ENCODE peak calls at places on chromosomes 3 and 15, in six cellular contexts. Q, K, J, R, Z and I are unnamed samples.

GRCh38 chr15:26081758-26082068 is 218.6 kb upstream of the ATP10A start:
- DNase-seq in J (no peak), K (no peak), R (no peak), Z (no peak), Q (no peak), I (no peak)

GRCh38 chr15:76577879-76578512 is 241.4 kb downstream of the ISL2 start:
- DNase-seq in K (no peak), J (no peak), R (no peak), Q (peak; percentile 52), Z (no peak), I (no peak)

GRCh38 chr3:108946292-108947290 is 7.1 kb downstream of the GUCA1C start:
- DNase-seq in Q (no peak), J (no peak), Z (no peak), K (no peak), R (no peak), I (no peak)

GRCh38 chr3:67468511-67468910 is 185.9 kb downstream of the SUCLG2 start:
- DNase-seq in J (no peak), Q (no peak), Z (no peak), R (no peak), K (no peak), I (no peak)

GRCh38 chr3:173599673-173600072 is 202.1 kb downstream of the NLGN1 start:
- DNase-seq in Z (no peak), J (no peak), R (no peak), K (no peak), Q (no peak), I (no peak)

GRCh38 chr3:4807381-4808280 is 171.6 kb upstream of the BHLHE40 start:
- DNase-seq in Q (no peak), K (peak; percentile 31), R (no peak), Z (no peak), J (no peak), I (no peak)

GRCh38 chr3:123028233-123028828 is 768 bp upstream of the SEMA5B start:
- DNase-seq in Q (peak; percentile 74), Z (no peak), K (peak; percentile 17), J (no peak), R (no peak), I (no peak)

GRCh38 chr15:33064878-33065277 is 129.6 kb downstream of the FMN1 start:
- DNase-seq in R (no peak), Z (no peak), K (no peak), Q (no peak), J (no peak), I (no peak)

GRCh38 chr3:37050242-37050641 is 56.9 kb downstream of the MLH1 start:
- DNase-seq in R (no peak), Z (no peak), K (no peak), J (no peak), Q (no peak), I (no peak)

GRCh38 chr3:52346623-52347530 is 30.8 kb downstream of the DNAH1 start:
- DNase-seq in R (no peak), K (peak; percentile 53), Z (no peak), J (peak; percentile 47), Q (no peak), I (no peak)

GRCh38 chr15:53833134-53833624 is 73.7 kb upstream of the WDR72 start:
- DNase-seq in J (no peak), K (no peak), Z (no peak), Q (peak; percentile 77), R (no peak), I (no peak)

GRCh38 chr3:47854720-47855455 is 52.0 kb downstream of the DHX30 start:
- DNase-seq in R (no peak), J (no peak), Z (no peak), K (no peak), Q (no peak), I (no peak)

GRCh38 chr3:142896201-142896755 is 7.4 kb upstream of the PCOLCE2 start:
- DNase-seq in Q (no peak), Z (no peak), R (no peak), K (no peak), J (no peak), I (no peak)

GRCh38 chr15:67101981-67102929 is 36.9 kb downstream of the SMAD3 start:
- DNase-seq in Z (no peak), K (no peak), R (no peak), J (no peak), Q (no peak), I (no peak)

GRCh38 chr3:48301020-48301813 is 32.2 kb downstream of the SPINK8 start:
- DNase-seq in J (peak; percentile 93), Z (peak; percentile 97), R (peak; percentile 80), K (peak; percentile 94), Q (peak; percentile 94), I (peak; percentile 80)

GRCh38 chr15:54120949-54121463 is 142.8 kb downstream of the UNC13C start:
- DNase-seq in Q (no peak), J (no peak), K (no peak), Z (no peak), R (no peak), I (no peak)

GRCh38 chr3:51955175-51955892 is at the start of gene GPR62:
- DNase-seq in J (no peak), R (no peak), K (no peak), Z (peak; percentile 58), Q (no peak), I (no peak)

GRCh38 chr3:71062920-71063767 is 520.4 kb downstream of the FOXP1 start:
- DNase-seq in Z (no peak), R (no peak), J (no peak), K (no peak), Q (no peak), I (no peak)

GRCh38 chr3:71060536-71060935 is 523.0 kb downstream of the FOXP1 start:
- DNase-seq in K (no peak), Q (no peak), Z (no peak), R (no peak), J (no peak), I (no peak)

GRCh38 chr3:71062037-71062919 is 521.2 kb downstream of the FOXP1 start:
- DNase-seq in R (no peak), J (no peak), K (no peak), Z (no peak), Q (no peak), I (no peak)

GRCh38 chr3:71061037-71061436 is 522.5 kb downstream of the FOXP1 start:
- DNase-seq in R (no peak), J (no peak), Q (no peak), Z (no peak), K (no peak), I (no peak)

DNA sequence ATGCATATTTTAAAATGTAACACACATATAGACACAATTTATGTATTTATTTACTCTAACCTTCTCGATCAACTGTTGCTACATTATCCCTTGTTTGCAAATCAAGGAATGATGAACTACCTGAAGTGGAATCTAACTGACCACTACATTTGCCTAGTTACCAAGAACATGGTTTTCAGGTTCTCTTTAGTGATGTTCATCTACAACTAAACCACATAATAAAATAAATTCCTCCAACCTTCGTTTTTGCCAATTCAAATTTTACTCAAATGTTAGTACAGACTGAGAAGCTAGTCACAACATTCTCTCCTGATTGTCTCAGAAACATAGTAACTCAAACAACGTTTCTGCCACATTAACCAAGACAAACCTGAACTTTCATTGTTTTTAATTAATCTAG is 521.9 kb downstream of the FOXP1 start:
- DNase-seq in Q (no peak), K (no peak), Z (no peak), R (no peak), J (no peak), I (no peak)
- H3K4me3 ChIP-seq in Q (peak overlapping the region; percentile 71), K (peak overlapping the region; percentile 71), Z (peak overlapping the region; percentile 66), R (peak overlapping the region; percentile 95), J (peak overlapping the region; percentile 74), I (peak overlapping the region; percentile 72)

GRCh38 chr15:41263891-41264351 is 32.9 kb downstream of the CHP1 start:
- DNase-seq in Q (no peak), R (no peak), Z (no peak), J (no peak), K (no peak), I (no peak)
- H3K27ac ChIP-seq in Q (no peak overlapping the region), R (no peak overlapping the region), Z (no peak overlapping the region), J (no peak overlapping the region), K (no peak overlapping the region), I (no peak overlapping the region)

GRCh38 chr3:43959498-43960447 is 269.0 kb downstream of the ABHD5 start:
- DNase-seq in Q (no peak), K (no peak), J (no peak), Z (no peak), R (no peak), I (no peak)

GRCh38 chr3:43958973-43959372 is 268.2 kb downstream of the ABHD5 start:
- DNase-seq in Q (no peak), R (no peak), Z (no peak), J (no peak), K (no peak), I (no peak)

GRCh38 chr3:43956945-43957344 is 266.2 kb downstream of the ABHD5 start:
- DNase-seq in Q (no peak), R (no peak), J (no peak), Z (no peak), K (no peak), I (no peak)

GRCh38 chr3:43957553-43957952 is 266.8 kb downstream of the ABHD5 start:
- DNase-seq in R (no peak), Q (no peak), K (no peak), Z (no peak), J (no peak), I (no peak)

DNA sequence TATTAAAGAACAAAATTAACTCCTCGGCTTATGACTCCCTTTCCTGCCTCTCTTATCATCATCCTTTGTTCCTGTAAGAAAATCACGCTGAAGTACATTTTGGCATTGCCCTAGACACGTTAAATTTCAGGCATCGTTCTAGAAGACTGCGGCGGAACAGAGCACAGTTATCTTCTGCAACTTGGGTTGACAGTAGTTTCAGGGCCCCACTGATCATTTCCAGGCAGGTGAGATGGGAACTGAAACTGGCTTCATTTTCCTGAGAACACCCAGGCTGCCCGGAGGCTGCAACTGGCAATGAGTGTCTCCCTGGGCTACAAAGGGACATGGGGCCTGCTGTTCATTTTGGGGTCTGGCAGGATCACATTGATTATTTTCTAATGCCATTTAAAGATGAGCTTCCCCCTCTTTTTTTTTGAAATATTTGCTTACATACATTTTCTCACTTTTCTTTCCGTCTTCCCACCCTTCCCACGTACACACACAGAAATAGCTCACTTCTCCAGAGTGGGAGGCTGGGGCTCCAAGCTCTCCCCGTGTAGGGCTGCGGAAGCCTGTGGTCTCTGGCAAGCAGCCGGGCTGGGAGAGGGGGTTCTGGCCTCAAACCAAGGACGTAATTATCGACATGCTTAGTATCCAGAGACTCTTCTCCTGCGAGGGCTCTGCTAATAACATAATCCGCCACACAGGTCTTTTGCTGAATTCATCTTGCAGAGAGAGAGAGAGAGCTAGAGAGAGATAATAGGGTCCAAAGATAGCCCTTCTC is 267.4 kb downstream of the ABHD5 start:
- DNase-seq in R (no peak), J (no peak), K (no peak), Q (no peak), Z (no peak), I (no peak)
- H3K27me3 ChIP-seq in R (no peaks in the 10 kb centered on the region), J (peaks cover 9% of the 10 kb centered on the region), K (no peaks in the 10 kb centered on the region), Q (peaks cover 4% of the 10 kb centered on the region), Z (peaks cover 10% of the 10 kb centered on the region), I (no peaks in the 10 kb centered on the region)

GRCh38 chr15:45186771-45187577 is 792 bp downstream of the SHF start:
- DNase-seq in Z (no peak), R (no peak), K (no peak), Q (no peak), J (no peak), I (no peak)

GRCh38 chr15:45184562-45185041 is 3.2 kb downstream of the SHF start:
- DNase-seq in K (no peak), Z (no peak), J (no peak), R (no peak), Q (no peak), I (no peak)

GRCh38 chr15:45185069-45185779 is 2.5 kb downstream of the SHF start:
- DNase-seq in Q (no peak), Z (no peak), J (no peak), R (no peak), K (no peak), I (no peak)

GRCh38 chr15:45187578-45187893 is 230 bp downstream of the SHF start:
- DNase-seq in Q (no peak), Z (no peak), R (no peak), J (no peak), K (no peak), I (no peak)

GRCh38 chr15:45185903-45186770 is 1.6 kb downstream of the SHF start:
- DNase-seq in R (no peak), K (no peak), Q (no peak), Z (no peak), J (no peak), I (no peak)
- H3K4me3 ChIP-seq in R (no peak overlapping the region), K (peak overlapping the region; percentile 80), Q (peak overlapping the region; percentile 84), Z (peak overlapping the region; percentile 72), J (peak overlapping the region; percentile 67), I (no peak overlapping the region)